ENCODE peak calls at places on chromosomes 3 and 15, in seven cellular contexts. M is breast epithelium, R is tibial nerve, E is IMR-90, A is body of pancreas, X is HCT116, L is suprapubic skin. W is an unnamed sample. For H3K36me3, the result is how much of the 10 kb centered on the place peaks cover.

GRCh38 chr3:58009026-58009748 is 965 bp downstream of the FLNB start:
- DNase-seq in M (no peak), R (no peak), E (no peak), A (peak), X (no peak), L (peak), W (peak)

GRCh38 chr15:88983861-88984429 is 70.8 kb upstream of the MFGE8 start:
- DNase-seq in M (no peak), R (no peak), E (no peak), A (no peak), X (no peak), L (no peak), W (no peak)

GRCh38 chr15:58083526-58083925 is 18.0 kb upstream of the ALDH1A2 start:
- DNase-seq in M (no peak), R (no peak), E (no peak), A (no peak), X (no peak), L (no peak), W (no peak)

GRCh38 chr15:42151736-42152135 is 4.7 kb downstream of the PLA2G4F start:
- DNase-seq in M (no peak), R (no peak), E (no peak), A (no peak), X (no peak), L (peak), W (no peak)

GRCh38 chr3:100080573-100080972 is 33.7 kb downstream of the FILIP1L start:
- DNase-seq in M (no peak), R (no peak), E (peak), A (no peak), X (no peak), L (no peak), W (no peak)

GRCh38 chr15:43518073-43518761 is 809 bp downstream of the MAP1A start:
- DNase-seq in M (no peak), R (no peak), E (peak), A (no peak), X (no peak), L (no peak), W (peak)

GRCh38 chr15:81255596-81255995 is 58.9 kb downstream of the IL16 start:
- DNase-seq in M (no peak), R (no peak), E (no peak), A (no peak), X (no peak), L (no peak), W (no peak)

GRCh38 chr3:162721736-162722135 is 1225.1 kb downstream of the OTOL1 start:
- DNase-seq in M (no peak), R (no peak), E (no peak), A (no peak), X (no peak), L (no peak), W (no peak)

GRCh38 chr3:82048711-82049110 is 287.3 kb upstream of the GBE1 start:
- DNase-seq in M (no peak), R (no peak), E (no peak), A (no peak), X (no peak), L (no peak), W (no peak)

GRCh38 chr3:148773805-148774204 is 53.8 kb upstream of the CPB1 start:
- DNase-seq in M (no peak), R (no peak), E (no peak), A (no peak), X (no peak), L (no peak), W (no peak)

GRCh38 chr15:30962079-30962478 is 29.3 kb downstream of the MTMR10 start:
- DNase-seq in M (no peak), R (no peak), E (no peak), A (no peak), X (no peak), L (no peak), W (no peak)

GRCh38 chr15:70576683-70577082 is 186.7 kb downstream of the UACA start:
- DNase-seq in M (no peak), R (no peak), E (no peak), A (no peak), X (no peak), L (peak), W (no peak)

GRCh38 chr15:64854526-64854925 is 12.8 kb downstream of the PLEKHO2 start:
- DNase-seq in M (no peak), R (no peak), E (no peak), A (no peak), X (no peak), L (no peak), W (no peak)

GRCh38 chr15:25418202-25418601 is 20.6 kb downstream of the UBE3A start:
- DNase-seq in M (no peak), R (no peak), E (no peak), A (no peak), X (no peak), L (no peak), W (no peak)

GRCh38 chr3:82196645-82197044 is 435.2 kb upstream of the GBE1 start:
- DNase-seq in M (no peak), R (no peak), E (no peak), A (no peak), X (no peak), L (no peak), W (no peak)

GRCh38 chr3:193499152-193499551 is 55.5 kb downstream of the ATP13A4 start:
- DNase-seq in M (no peak), R (no peak), E (no peak), A (no peak), X (no peak), L (no peak), W (no peak)

GRCh38 chr3:2354702-2355101 is 256.0 kb downstream of the CNTN4 start:
- DNase-seq in M (no peak), R (no peak), E (no peak), A (no peak), X (no peak), L (no peak), W (no peak)

GRCh38 chr3:23734481-23734880 is 71.3 kb upstream of the UBE2E1 start:
- DNase-seq in M (no peak), R (no peak), E (no peak), A (no peak), X (no peak), L (no peak), W (no peak)

GRCh38 chr15:85865070-85865684 is 70.5 kb upstream of the KLHL25 start:
- DNase-seq in M (no peak), R (no peak), E (peak), A (no peak), X (peak), L (no peak), W (peak)

GRCh38 chr15:75371901-75372688 is 3.7 kb upstream of the MAN2C1 start:
- DNase-seq in M (no peak), R (no peak), E (no peak), A (no peak), X (no peak), L (no peak), W (no peak)

GRCh38 chr3:49177073-49177472 is 5.7 kb downstream of the KLHDC8B start:
- DNase-seq in M (no peak), R (no peak), E (no peak), A (no peak), X (no peak), L (no peak), W (no peak)

GRCh38 chr3:89000886-89001285 is 106.5 kb upstream of the EPHA3 start:
- DNase-seq in M (no peak), R (no peak), E (no peak), A (no peak), X (no peak), L (no peak), W (no peak)

GRCh38 chr3:4675704-4676103 is 182.6 kb downstream of the ITPR1 start:
- DNase-seq in M (no peak), R (no peak), E (no peak), A (no peak), X (no peak), L (no peak), W (no peak)

GRCh38 chr3:141845407-141846049 is 30.9 kb upstream of the ATP1B3 start:
- DNase-seq in M (no peak), R (no peak), E (no peak), A (no peak), X (no peak), L (no peak), W (no peak)

GRCh38 chr3:119304201-119304713 is 10.1 kb downstream of the ARHGAP31 start:
- DNase-seq in M (no peak), R (no peak), E (peak), A (no peak), X (no peak), L (no peak), W (no peak)

GRCh38 chr15:29815000-29815704 is 7.1 kb downstream of the TJP1 start:
- DNase-seq in M (no peak), R (no peak), E (peak), A (no peak), X (no peak), L (no peak), W (no peak)

GRCh38 chr3:56839784-56840724 is 38.3 kb upstream of the ARHGEF3 start:
- DNase-seq in M (no peak), R (no peak), E (peak), A (no peak), X (no peak), L (no peak), W (no peak)

GRCh38 chr15:62075595-62076279 is 9.0 kb downstream of the C2CD4A start:
- DNase-seq in M (peak), R (no peak), E (peak), A (peak), X (no peak), L (no peak), W (no peak)

GRCh38 chr3:141070229-141070628 is 19.1 kb downstream of the SPSB4 start:
- DNase-seq in M (no peak), R (no peak), E (no peak), A (no peak), X (no peak), L (peak), W (no peak)

GRCh38 chr15:94239474-94239873 is 8.1 kb downstream of the MCTP2 start:
- DNase-seq in M (no peak), R (no peak), E (no peak), A (no peak), X (no peak), L (no peak), W (no peak)

GRCh38 chr3:126107203-126107939 is 23.4 kb upstream of the SLC41A3 start:
- DNase-seq in M (no peak), R (no peak), E (no peak), A (no peak), X (no peak), L (no peak), W (no peak)

GRCh38 chr3:9397911-9398714 is 698 bp downstream of the SETD5 start:
- DNase-seq in M (peak), R (peak), E (peak), A (peak), X (no peak), L (peak), W (peak)

GRCh38 chr3:45309876-45310275 is 78.5 kb upstream of the LARS2 start:
- DNase-seq in M (no peak), R (no peak), E (no peak), A (no peak), X (no peak), L (peak), W (no peak)

GRCh38 chr15:63198315-63198714 is 8.9 kb downstream of the RAB8B start:
- DNase-seq in M (no peak), R (no peak), E (peak), A (no peak), X (no peak), L (no peak), W (no peak)

GRCh38 chr15:60228619-60229018 is 169.2 kb downstream of the ANXA2 start:
- DNase-seq in M (no peak), R (no peak), E (no peak), A (no peak), X (no peak), L (no peak), W (no peak)

GRCh38 chr3:7669641-7670040 is 808.7 kb downstream of the GRM7 start:
- DNase-seq in M (no peak), R (no peak), E (no peak), A (no peak), X (no peak), L (no peak), W (no peak)

GRCh38 chr3:163438760-163439159 is 1639.5 kb downstream of the SI start:
- DNase-seq in M (no peak), R (no peak), E (no peak), A (no peak), X (no peak), L (no peak), W (no peak)

GRCh38 chr3:40842714-40843113 is 318.0 kb downstream of the ZNF621 start:
- DNase-seq in M (no peak), R (no peak), E (no peak), A (no peak), X (no peak), L (no peak), W (no peak)

GRCh38 chr15:45378149-45378912 is at the start of gene GATM:
- DNase-seq in M (peak), R (peak), E (peak), A (peak), X (no peak), L (peak), W (peak)
- TF ChIP-seq POLR2A in M (no peak), R (peak), E (no peak), A (peak), X (no peak), L (no peak), W (peak)

DNA sequence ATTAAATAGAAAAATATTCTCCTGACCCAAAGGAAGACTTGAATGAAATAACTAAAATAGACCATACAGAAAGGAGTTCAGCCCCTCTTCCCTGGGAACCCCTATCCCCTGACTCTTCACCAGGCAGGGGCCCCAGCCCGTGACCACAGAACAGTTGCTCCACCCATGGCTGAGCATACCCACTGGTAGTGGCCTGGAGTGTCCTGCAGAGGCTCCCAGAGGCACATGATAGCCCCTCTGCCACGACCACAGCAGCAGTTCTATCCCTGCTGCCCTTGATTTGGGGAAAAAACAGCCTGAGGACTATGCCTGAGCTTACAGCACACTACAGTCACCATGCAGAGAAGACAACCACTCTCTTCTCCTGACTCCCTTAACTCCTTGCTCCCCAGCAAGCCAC is 31.8 kb downstream of the TTC14 start:
- DNase-seq in M (no peak), R (no peak), E (no peak), A (no peak), X (no peak), L (no peak), W (no peak)
- H3K36me3 ChIP-seq in M (under half), R (under half), E (under half), A (under half), X (under half), L (under half), W (under half)

DNA sequence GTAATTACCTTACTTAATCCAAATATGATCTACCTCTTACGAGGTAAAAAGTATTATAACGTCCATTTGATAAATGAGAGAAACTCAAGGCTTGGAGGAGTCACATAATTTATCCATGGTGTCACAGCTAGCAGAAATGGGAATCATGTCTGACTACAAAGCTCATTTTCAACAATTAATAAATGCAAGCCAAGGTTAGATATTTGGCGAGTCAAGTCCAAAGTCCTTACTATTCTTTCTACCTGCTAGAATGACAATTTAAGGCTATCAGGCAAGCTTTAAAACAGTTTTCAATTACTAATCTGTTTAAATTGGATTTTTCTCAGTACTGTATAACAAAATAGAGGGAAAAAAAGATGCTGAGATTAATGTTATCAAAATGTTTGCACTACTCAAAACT is 68.6 kb downstream of the DLG1 start:
- DNase-seq in M (no peak), R (no peak), E (no peak), A (no peak), X (no peak), L (no peak), W (no peak)
- TF ChIP-seq POLR2A in M (no peak), R (no peak), E (no peak), A (no peak), X (no peak), L (no peak), W (no peak)

GRCh38 chr3:12170207-12170606 is 11.5 kb upstream of the TIMP4 start:
- DNase-seq in M (no peak), R (no peak), E (peak), A (no peak), X (no peak), L (no peak), W (no peak)

GRCh38 chr3:12165909-12166308 is 7.2 kb upstream of the TIMP4 start:
- DNase-seq in M (no peak), R (no peak), E (no peak), A (no peak), X (no peak), L (no peak), W (no peak)
- H3K36me3 ChIP-seq in M (under half), R (under half), E (under half), A (under half), X (under half), L (under half), W (under half)

DNA sequence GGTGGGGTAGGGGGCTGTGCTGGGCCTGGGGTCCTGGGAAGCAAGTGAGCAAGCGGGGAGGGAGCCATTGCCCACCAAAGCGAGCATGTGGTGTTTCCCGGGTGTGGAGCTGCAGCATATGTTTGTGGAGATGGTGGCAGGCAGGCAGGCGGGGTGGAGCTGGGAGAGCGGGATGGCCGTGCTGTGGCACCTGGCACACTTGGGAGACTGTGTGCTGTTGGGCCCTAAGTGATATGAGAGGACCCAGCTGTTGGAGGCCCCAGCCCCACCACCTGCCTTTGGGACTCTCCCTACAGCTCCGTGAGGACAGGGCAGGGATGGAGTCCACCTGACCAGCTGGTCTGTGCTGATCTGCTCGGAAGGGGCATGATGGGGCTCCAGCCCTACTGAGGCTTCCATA is 13.4 kb downstream of the GLYCTK start:
- DNase-seq in M (no peak), R (no peak), E (no peak), A (no peak), X (no peak), L (no peak), W (no peak)
- TF ChIP-seq POLR2A in M (no peak), R (no peak), E (no peak), A (no peak), X (no peak), L (no peak), W (no peak)

GRCh38 chr3:33664195-33664594 is 53.9 kb downstream of the CLASP2 start:
- DNase-seq in M (no peak), R (no peak), E (peak), A (no peak), X (no peak), L (no peak), W (no peak)

GRCh38 chr3:33660035-33660434 is 58.0 kb downstream of the CLASP2 start:
- DNase-seq in M (no peak), R (no peak), E (no peak), A (no peak), X (no peak), L (no peak), W (no peak)

GRCh38 chr3:33658971-33659848 is 58.8 kb downstream of the CLASP2 start:
- DNase-seq in M (peak), R (peak), E (peak), A (peak), X (no peak), L (peak), W (peak)

GRCh38 chr3:33665294-33665693 is 52.8 kb downstream of the CLASP2 start:
- DNase-seq in M (no peak), R (no peak), E (no peak), A (no peak), X (no peak), L (no peak), W (no peak)

DNA sequence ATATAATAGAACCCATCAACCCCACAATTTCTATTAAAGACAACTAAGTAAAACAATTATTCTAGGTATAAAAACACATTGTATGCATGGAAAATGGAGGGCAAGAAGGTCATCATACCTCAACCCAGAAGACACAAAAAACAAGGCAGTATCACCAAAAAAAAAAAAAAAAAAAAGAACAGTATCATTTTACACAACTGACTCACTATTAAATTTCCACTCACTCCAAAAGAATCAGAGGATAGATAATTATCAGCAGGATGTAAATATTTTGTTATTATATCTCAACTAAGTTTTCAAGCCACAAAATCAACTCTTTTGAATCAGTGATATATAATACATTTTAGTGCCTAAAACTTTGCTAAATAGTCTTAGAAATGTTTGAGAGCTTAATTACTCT is 55.0 kb downstream of the CLASP2 start:
- DNase-seq in M (no peak), R (no peak), E (no peak), A (no peak), X (no peak), L (no peak), W (no peak)
- H3K36me3 ChIP-seq in M (under half), R (under half), E (under half), A (under half), X (under half), L (under half), W (under half)

W was measured in ovary.